ENCODE peak calls at places on chromosome 5, in five cellular contexts. One of them, this sample, is unnamed.

GRCh38 chr5:138160706-138161105 is 17.7 kb downstream of the BRD8 start:
- DNase-seq in HCT116: no peak
- DNase-seq in right lobe of liver: no peak
- DNase-seq in uterus: no peak
- DNase-seq in tibial nerve: no peak
- DNase-seq in this sample: no peak

GRCh38 chr5:124289641-124290201 is 456.7 kb downstream of the ZNF608 start:
- DNase-seq in right lobe of liver: no peak
- DNase-seq in HCT116: peak; percentile 15
- DNase-seq in uterus: peak; percentile 39
- DNase-seq in tibial nerve: no peak
- DNase-seq in this sample: no peak

GRCh38 chr5:176817369-176817841 is 7.0 kb downstream of the UNC5A start:
- DNase-seq in uterus: no peak
- DNase-seq in right lobe of liver: no peak
- DNase-seq in tibial nerve: no peak
- DNase-seq in HCT116: no peak
- DNase-seq in this sample: no peak

GRCh38 chr5:159911349-159911748 is 4.9 kb upstream of the ADRA1B start:
- DNase-seq in right lobe of liver: peak; percentile 72
- DNase-seq in tibial nerve: no peak
- DNase-seq in uterus: no peak
- DNase-seq in HCT116: no peak
- DNase-seq in this sample: no peak

GRCh38 chr5:150065886-150066285 is 20.5 kb downstream of the CSF1R start:
- DNase-seq in right lobe of liver: no peak
- DNase-seq in tibial nerve: no peak
- DNase-seq in uterus: no peak
- DNase-seq in HCT116: no peak
- DNase-seq in this sample: no peak

GRCh38 chr5:80319702-80320101 is at the start of gene SPZ1:
- DNase-seq in HCT116: no peak
- DNase-seq in uterus: no peak
- DNase-seq in right lobe of liver: no peak
- DNase-seq in tibial nerve: no peak
- DNase-seq in this sample: no peak

GRCh38 chr5:106959447-106959846 is 711.3 kb downstream of the EFNA5 start:
- DNase-seq in HCT116: peak; percentile 13
- DNase-seq in uterus: no peak
- DNase-seq in right lobe of liver: no peak
- DNase-seq in tibial nerve: no peak
- DNase-seq in this sample: no peak

GRCh38 chr5:141430332-141431113 is at the start of gene PCDHGA12:
- DNase-seq in uterus: peak; percentile 44
- DNase-seq in right lobe of liver: no peak
- DNase-seq in tibial nerve: no peak
- DNase-seq in HCT116: no peak
- DNase-seq in this sample: no peak

GRCh38 chr5:159821541-159821940 is 94.7 kb upstream of the ADRA1B start:
- DNase-seq in right lobe of liver: no peak
- DNase-seq in HCT116: no peak
- DNase-seq in uterus: no peak
- DNase-seq in tibial nerve: no peak
- DNase-seq in this sample: no peak

GRCh38 chr5:85647349-85648127 is 970.2 kb upstream of the COX7C start:
- DNase-seq in uterus: no peak
- DNase-seq in HCT116: no peak
- DNase-seq in right lobe of liver: no peak
- DNase-seq in tibial nerve: no peak
- DNase-seq in this sample: no peak

GRCh38 chr5:105640328-105640727 is 2030.4 kb downstream of the EFNA5 start:
- DNase-seq in right lobe of liver: no peak
- DNase-seq in HCT116: no peak
- DNase-seq in uterus: no peak
- DNase-seq in tibial nerve: no peak
- DNase-seq in this sample: no peak

GRCh38 chr5:169637085-169637855 is at the start of gene DOCK2:
- DNase-seq in uterus: no peak
- DNase-seq in HCT116: no peak
- DNase-seq in right lobe of liver: peak; percentile 70
- DNase-seq in tibial nerve: no peak
- DNase-seq in this sample: no peak

GRCh38 chr5:111401906-111402305 is 110.4 kb downstream of the STARD4 start:
- DNase-seq in tibial nerve: no peak
- DNase-seq in right lobe of liver: no peak
- DNase-seq in HCT116: no peak
- DNase-seq in uterus: no peak
- DNase-seq in this sample: no peak

GRCh38 chr5:32852535-32852934 is 141.4 kb downstream of the NPR3 start:
- DNase-seq in uterus: no peak
- DNase-seq in tibial nerve: peak; percentile 64
- DNase-seq in right lobe of liver: peak; percentile 15
- DNase-seq in HCT116: no peak
- DNase-seq in this sample: no peak

GRCh38 chr5:141402553-141403328 is at the start of gene PCDHGA9:
- DNase-seq in uterus: no peak
- DNase-seq in right lobe of liver: no peak
- DNase-seq in HCT116: peak; percentile 7
- DNase-seq in tibial nerve: no peak
- DNase-seq in this sample: no peak

GRCh38 chr5:138032028-138032571 is 779 bp downstream of the FAM13B start:
- DNase-seq in uterus: peak; percentile 51
- DNase-seq in right lobe of liver: peak; percentile 73
- DNase-seq in HCT116: no peak
- DNase-seq in tibial nerve: peak; percentile 39
- DNase-seq in this sample: peak; percentile 83

GRCh38 chr5:43753069-43753468 is 150.1 kb downstream of the NNT start:
- DNase-seq in HCT116: no peak
- DNase-seq in uterus: no peak
- DNase-seq in tibial nerve: no peak
- DNase-seq in right lobe of liver: no peak
- DNase-seq in this sample: no peak

GRCh38 chr5:138844812-138845513 is 30.2 kb downstream of the LRRTM2 start:
- DNase-seq in HCT116: no peak
- DNase-seq in tibial nerve: no peak
- DNase-seq in right lobe of liver: no peak
- DNase-seq in uterus: no peak
- DNase-seq in this sample: no peak

GRCh38 chr5:155556700-155557099 is 543.1 kb downstream of the KIF4B start:
- DNase-seq in tibial nerve: no peak
- DNase-seq in uterus: no peak
- DNase-seq in right lobe of liver: no peak
- DNase-seq in HCT116: no peak
- DNase-seq in this sample: no peak

GRCh38 chr5:1743061-1743768 is 56.4 kb downstream of the MRPL36 start:
- DNase-seq in tibial nerve: no peak
- DNase-seq in HCT116: no peak
- DNase-seq in right lobe of liver: no peak
- DNase-seq in uterus: no peak
- DNase-seq in this sample: peak; percentile 23

GRCh38 chr5:168975331-168975730 is 325.6 kb downstream of the SLIT3 start:
- DNase-seq in HCT116: no peak
- DNase-seq in right lobe of liver: no peak
- DNase-seq in tibial nerve: no peak
- DNase-seq in uterus: no peak
- DNase-seq in this sample: no peak

GRCh38 chr5:116864157-116864837 is 289.7 kb upstream of the SEMA6A start:
- DNase-seq in right lobe of liver: no peak
- DNase-seq in uterus: no peak
- DNase-seq in HCT116: no peak
- DNase-seq in tibial nerve: no peak
- DNase-seq in this sample: no peak

GRCh38 chr5:160175438-160176218 is 53.7 kb upstream of the FABP6 start:
- DNase-seq in HCT116: no peak
- DNase-seq in uterus: peak; percentile 76
- DNase-seq in tibial nerve: no peak
- DNase-seq in right lobe of liver: no peak
- DNase-seq in this sample: peak; percentile 60

GRCh38 chr5:113269023-113269997 is 165.5 kb downstream of the TSSK1B start:
- DNase-seq in HCT116: no peak
- DNase-seq in tibial nerve: no peak
- DNase-seq in uterus: no peak
- DNase-seq in right lobe of liver: no peak
- DNase-seq in this sample: no peak

GRCh38 chr5:110969502-110969901 is 102.0 kb upstream of the TSLP start:
- DNase-seq in tibial nerve: no peak
- DNase-seq in uterus: no peak
- DNase-seq in HCT116: no peak
- DNase-seq in right lobe of liver: no peak
- DNase-seq in this sample: no peak

GRCh38 chr5:39640552-39640951 is 215.8 kb upstream of the DAB2 start:
- DNase-seq in tibial nerve: no peak
- DNase-seq in uterus: no peak
- DNase-seq in HCT116: no peak
- DNase-seq in right lobe of liver: no peak
- DNase-seq in this sample: no peak

GRCh38 chr5:68288756-68289134 is 73.2 kb downstream of the PIK3R1 start:
- DNase-seq in tibial nerve: no peak
- DNase-seq in uterus: peak; percentile 55
- DNase-seq in HCT116: no peak
- DNase-seq in right lobe of liver: peak; percentile 20
- DNase-seq in this sample: no peak

DNA sequence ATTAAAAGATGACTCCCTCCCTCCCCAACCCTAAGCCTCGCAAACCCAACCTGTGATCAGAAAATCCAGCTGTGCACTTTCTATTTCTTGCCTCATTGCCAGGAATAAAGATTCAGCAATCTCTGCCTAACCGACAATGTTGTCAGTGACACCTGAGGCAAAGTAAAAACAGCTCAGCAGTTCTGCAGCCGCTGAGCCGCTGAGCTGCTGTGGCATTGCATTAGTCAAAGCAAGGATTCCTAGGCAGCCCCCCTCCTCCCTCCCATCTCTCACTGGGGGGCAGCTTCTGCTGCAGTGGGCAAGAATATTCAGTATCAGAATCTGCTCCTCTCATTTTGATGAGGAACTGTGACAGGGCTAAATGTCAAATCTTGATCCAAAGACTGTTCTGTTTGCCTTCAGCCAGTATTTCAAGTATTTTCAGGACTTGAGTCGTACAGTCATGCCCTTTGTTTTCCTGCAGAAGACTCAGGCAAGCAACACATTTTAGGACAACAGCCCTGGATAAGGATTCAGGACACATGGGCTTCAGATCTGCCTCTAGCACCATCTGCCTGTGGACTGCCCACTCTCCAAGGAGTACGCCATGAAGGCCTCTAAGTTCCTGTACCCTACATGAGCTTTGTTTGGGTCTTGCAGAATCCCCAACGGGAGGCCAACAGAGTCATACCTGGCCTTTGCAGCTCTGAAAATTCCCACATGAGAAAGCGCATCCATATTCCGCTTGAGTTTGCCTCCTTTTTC is 41.1 kb upstream of the DAP start:
- DNase-seq in tibial nerve: no peak
- DNase-seq in right lobe of liver: no peak
- DNase-seq in uterus: no peak
- DNase-seq in HCT116: no peak
- DNase-seq in this sample: no peak
- TF ChIP-seq CTCF in tibial nerve: no peak
- TF ChIP-seq CTCF in right lobe of liver: no peak
- TF ChIP-seq CTCF in uterus: no peak
- TF ChIP-seq CTCF in HCT116: no peak
- TF ChIP-seq CTCF in this sample: no peak

DNA sequence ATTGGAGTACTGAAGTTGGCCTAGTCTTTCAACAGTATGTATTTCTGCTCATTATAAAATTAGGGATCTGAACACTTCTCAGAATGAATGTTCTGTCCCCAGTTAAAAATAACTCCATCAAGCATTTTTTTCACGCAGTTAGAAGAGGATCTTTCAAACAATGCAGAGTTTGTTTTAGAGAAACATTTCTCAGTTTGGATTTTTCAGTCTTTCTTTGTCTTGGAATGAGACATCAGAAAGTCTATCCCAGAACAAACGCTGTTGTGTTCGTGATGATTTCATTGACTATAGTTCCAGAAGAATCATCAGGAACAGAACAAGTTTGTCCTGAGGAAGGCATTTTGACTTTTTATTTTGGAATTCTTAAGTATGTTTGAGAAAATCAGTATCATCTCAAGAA is 218.7 kb downstream of the ARRDC3 start:
- DNase-seq in HCT116: no peak
- DNase-seq in uterus: no peak
- DNase-seq in right lobe of liver: no peak
- DNase-seq in tibial nerve: no peak
- DNase-seq in this sample: no peak
- H3K27ac ChIP-seq in HCT116: no peak overlapping the region
- H3K27ac ChIP-seq in uterus: no peak overlapping the region
- H3K27ac ChIP-seq in right lobe of liver: no peak overlapping the region
- H3K27ac ChIP-seq in tibial nerve: peak overlapping the region; percentile 29
- H3K27ac ChIP-seq in this sample: no peak overlapping the region

GRCh38 chr5:151080620-151081425 is at the start of gene TNIP1:
- DNase-seq in uterus: peak; percentile 93
- DNase-seq in tibial nerve: peak; percentile 84
- DNase-seq in HCT116: peak; percentile 58
- DNase-seq in right lobe of liver: peak; percentile 98
- DNase-seq in this sample: peak; percentile 91
- TF ChIP-seq POLR2A in uterus: peak; percentile 82
- TF ChIP-seq POLR2A in tibial nerve: peak; percentile 69
- TF ChIP-seq POLR2A in HCT116: no peak
- TF ChIP-seq POLR2A in right lobe of liver: peak; percentile 87
- TF ChIP-seq POLR2A in this sample: peak; percentile 98

DNA sequence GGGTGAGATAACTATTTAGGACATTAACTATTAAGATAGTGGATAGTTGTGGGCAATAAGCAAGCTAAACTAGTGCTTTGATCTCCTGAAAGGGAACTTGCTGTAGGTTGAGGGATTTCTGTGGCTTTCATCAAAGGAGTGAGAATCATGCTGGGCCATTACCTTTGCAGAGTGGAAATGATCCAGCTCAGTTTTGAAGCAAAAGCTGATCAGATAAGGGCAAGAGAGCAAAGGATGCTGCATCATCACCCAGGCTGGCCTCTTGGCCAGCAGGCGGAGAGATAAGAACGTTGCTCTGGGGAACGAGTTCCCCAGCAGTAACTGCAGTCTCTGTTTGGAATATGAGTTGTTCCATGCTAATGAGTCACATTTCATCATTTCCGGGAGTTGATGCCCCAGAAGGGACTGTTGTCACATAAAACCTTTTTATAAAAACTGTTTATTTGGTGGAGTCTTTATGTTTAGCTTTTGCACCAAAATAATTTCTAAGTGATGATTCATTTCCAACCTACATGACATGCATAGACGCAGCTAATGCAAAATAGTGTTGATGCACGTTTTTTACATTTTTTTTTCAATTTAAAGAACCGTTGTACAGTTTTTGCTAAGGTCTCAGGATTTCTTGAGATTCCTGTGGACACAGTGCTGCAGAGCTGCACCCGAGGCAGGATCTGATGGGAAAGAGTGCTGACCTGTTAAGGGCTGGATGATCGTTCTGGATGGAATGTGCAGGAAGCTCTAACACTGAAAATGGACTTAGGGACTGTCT is 99.3 kb downstream of the ACTBL2 start:
- DNase-seq in right lobe of liver: no peak
- DNase-seq in HCT116: peak; percentile 92
- DNase-seq in uterus: no peak
- DNase-seq in tibial nerve: no peak
- DNase-seq in this sample: no peak
- TF ChIP-seq CTCF in right lobe of liver: peak; percentile 6
- TF ChIP-seq CTCF in HCT116: no peak
- TF ChIP-seq CTCF in uterus: no peak
- TF ChIP-seq CTCF in tibial nerve: no peak
- TF ChIP-seq CTCF in this sample: peak; percentile 10

This sample was measured in Peyer's patch.